ENCODE peak calls at places on chromosomes 3 and 15, in seven cellular contexts. One of them, this sample, is unnamed.

GRCh38 chr3:171257251-171258179 is 202.7 kb downstream of the TNIK start:
- DNase-seq in CD4-positive, CD25-positive, alpha-beta regulatory T cell: no peak
- DNase-seq in heart right ventricle: no peak
- DNase-seq in astrocyte of the cerebellum: no peak
- DNase-seq in BE2C: no peak
- DNase-seq in A549: no peak
- DNase-seq in foreskin fibroblast: peak; percentile 72
- DNase-seq in this sample: no peak

GRCh38 chr3:108389361-108389760 is 93.0 kb downstream of the HHLA2 start:
- DNase-seq in CD4-positive, CD25-positive, alpha-beta regulatory T cell: no peak
- DNase-seq in heart right ventricle: no peak
- DNase-seq in astrocyte of the cerebellum: no peak
- DNase-seq in BE2C: no peak
- DNase-seq in A549: no peak
- DNase-seq in foreskin fibroblast: no peak
- DNase-seq in this sample: no peak

GRCh38 chr3:12653772-12654171 is 10.1 kb downstream of the RAF1 start:
- DNase-seq in CD4-positive, CD25-positive, alpha-beta regulatory T cell: no peak
- DNase-seq in heart right ventricle: no peak
- DNase-seq in astrocyte of the cerebellum: no peak
- DNase-seq in BE2C: no peak
- DNase-seq in A549: no peak
- DNase-seq in foreskin fibroblast: no peak
- DNase-seq in this sample: no peak

GRCh38 chr15:62889734-62890505 is 152.6 kb upstream of the TPM1 start:
- DNase-seq in CD4-positive, CD25-positive, alpha-beta regulatory T cell: no peak
- DNase-seq in heart right ventricle: no peak
- DNase-seq in astrocyte of the cerebellum: peak; percentile 68
- DNase-seq in BE2C: no peak
- DNase-seq in A549: peak; percentile 57
- DNase-seq in foreskin fibroblast: peak; percentile 65
- DNase-seq in this sample: no peak

GRCh38 chr3:73188707-73189106 is 127.2 kb downstream of the EBLN2 start:
- DNase-seq in CD4-positive, CD25-positive, alpha-beta regulatory T cell: no peak
- DNase-seq in heart right ventricle: no peak
- DNase-seq in astrocyte of the cerebellum: no peak
- DNase-seq in BE2C: peak; percentile 12
- DNase-seq in A549: no peak
- DNase-seq in foreskin fibroblast: no peak
- DNase-seq in this sample: no peak

GRCh38 chr3:5226783-5227182 is 39.3 kb downstream of the EDEM1 start:
- DNase-seq in CD4-positive, CD25-positive, alpha-beta regulatory T cell: no peak
- DNase-seq in heart right ventricle: no peak
- DNase-seq in astrocyte of the cerebellum: peak; percentile 23
- DNase-seq in BE2C: no peak
- DNase-seq in A549: peak; percentile 29
- DNase-seq in foreskin fibroblast: peak; percentile 8
- DNase-seq in this sample: no peak

GRCh38 chr3:61570813-61571212 is 9.4 kb downstream of the PTPRG start:
- DNase-seq in CD4-positive, CD25-positive, alpha-beta regulatory T cell: no peak
- DNase-seq in heart right ventricle: no peak
- DNase-seq in astrocyte of the cerebellum: no peak
- DNase-seq in BE2C: no peak
- DNase-seq in A549: no peak
- DNase-seq in foreskin fibroblast: no peak
- DNase-seq in this sample: no peak

GRCh38 chr15:62570405-62570783 is 405.3 kb upstream of the C2CD4B start:
- DNase-seq in CD4-positive, CD25-positive, alpha-beta regulatory T cell: no peak
- DNase-seq in heart right ventricle: no peak
- DNase-seq in astrocyte of the cerebellum: no peak
- DNase-seq in BE2C: no peak
- DNase-seq in A549: no peak
- DNase-seq in foreskin fibroblast: no peak
- DNase-seq in this sample: no peak

DNA sequence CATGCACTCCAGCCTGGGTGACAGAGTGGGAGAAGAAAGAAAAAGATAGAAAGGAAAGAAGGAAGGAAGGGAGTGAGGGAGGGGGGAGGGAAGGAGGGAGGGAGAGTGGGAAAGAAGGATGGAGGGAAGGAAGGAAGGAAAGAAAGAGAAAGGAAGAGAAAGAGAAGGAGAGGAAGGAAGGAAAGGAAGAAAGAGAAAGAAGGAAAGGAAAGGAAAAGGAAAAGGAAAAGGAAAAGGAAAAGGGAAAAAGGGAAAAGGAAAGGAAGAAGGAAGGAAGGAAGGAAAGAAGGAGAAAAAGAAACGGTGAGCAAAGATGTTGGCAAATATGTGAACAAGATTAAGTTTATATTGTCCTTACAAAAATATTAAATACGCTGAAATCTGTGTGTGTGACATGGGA is 36.2 kb upstream of the TICRR start:
- DNase-seq in CD4-positive, CD25-positive, alpha-beta regulatory T cell: no peak
- DNase-seq in heart right ventricle: no peak
- DNase-seq in astrocyte of the cerebellum: no peak
- DNase-seq in BE2C: no peak
- DNase-seq in A549: no peak
- DNase-seq in foreskin fibroblast: no peak
- DNase-seq in this sample: no peak
- H3K4me3 ChIP-seq in CD4-positive, CD25-positive, alpha-beta regulatory T cell: no peak overlapping the region
- H3K4me3 ChIP-seq in heart right ventricle: no peak overlapping the region
- H3K4me3 ChIP-seq in astrocyte of the cerebellum: no peak overlapping the region
- H3K4me3 ChIP-seq in BE2C: no peak overlapping the region
- H3K4me3 ChIP-seq in A549: no peak overlapping the region
- H3K4me3 ChIP-seq in foreskin fibroblast: no peak overlapping the region
- H3K4me3 ChIP-seq in this sample: no peak overlapping the region

GRCh38 chr15:89400997-89401590 is 66.5 kb upstream of the POLG start:
- DNase-seq in CD4-positive, CD25-positive, alpha-beta regulatory T cell: no peak
- DNase-seq in heart right ventricle: no peak
- DNase-seq in astrocyte of the cerebellum: no peak
- DNase-seq in BE2C: no peak
- DNase-seq in A549: no peak
- DNase-seq in foreskin fibroblast: no peak
- DNase-seq in this sample: no peak
- H3K4me3 ChIP-seq in CD4-positive, CD25-positive, alpha-beta regulatory T cell: no peak overlapping the region
- H3K4me3 ChIP-seq in heart right ventricle: no peak overlapping the region
- H3K4me3 ChIP-seq in astrocyte of the cerebellum: no peak overlapping the region
- H3K4me3 ChIP-seq in BE2C: peak overlapping the region; percentile 74
- H3K4me3 ChIP-seq in A549: no peak overlapping the region
- H3K4me3 ChIP-seq in foreskin fibroblast: no peak overlapping the region
- H3K4me3 ChIP-seq in this sample: no peak overlapping the region

GRCh38 chr3:100047455-100048141 is 66.7 kb downstream of the FILIP1L start:
- DNase-seq in CD4-positive, CD25-positive, alpha-beta regulatory T cell: no peak
- DNase-seq in heart right ventricle: peak; percentile 16
- DNase-seq in astrocyte of the cerebellum: no peak
- DNase-seq in BE2C: no peak
- DNase-seq in A549: peak; percentile 65
- DNase-seq in foreskin fibroblast: peak; percentile 86
- DNase-seq in this sample: no peak
- H3K4me3 ChIP-seq in CD4-positive, CD25-positive, alpha-beta regulatory T cell: no peak overlapping the region
- H3K4me3 ChIP-seq in heart right ventricle: no peak overlapping the region
- H3K4me3 ChIP-seq in astrocyte of the cerebellum: no peak overlapping the region
- H3K4me3 ChIP-seq in BE2C: no peak overlapping the region
- H3K4me3 ChIP-seq in A549: no peak overlapping the region
- H3K4me3 ChIP-seq in foreskin fibroblast: no peak overlapping the region
- H3K4me3 ChIP-seq in this sample: no peak overlapping the region

GRCh38 chr3:114867359-114867758 is 279.7 kb downstream of the ZBTB20 start:
- DNase-seq in CD4-positive, CD25-positive, alpha-beta regulatory T cell: no peak
- DNase-seq in heart right ventricle: no peak
- DNase-seq in astrocyte of the cerebellum: no peak
- DNase-seq in BE2C: no peak
- DNase-seq in A549: peak; percentile 21
- DNase-seq in foreskin fibroblast: no peak
- DNase-seq in this sample: no peak

GRCh38 chr3:114860526-114860925 is 286.6 kb downstream of the ZBTB20 start:
- DNase-seq in CD4-positive, CD25-positive, alpha-beta regulatory T cell: no peak
- DNase-seq in heart right ventricle: no peak
- DNase-seq in astrocyte of the cerebellum: no peak
- DNase-seq in BE2C: no peak
- DNase-seq in A549: no peak
- DNase-seq in foreskin fibroblast: no peak
- DNase-seq in this sample: no peak

GRCh38 chr3:114866430-114866829 is 280.7 kb downstream of the ZBTB20 start:
- DNase-seq in CD4-positive, CD25-positive, alpha-beta regulatory T cell: no peak
- DNase-seq in heart right ventricle: no peak
- DNase-seq in astrocyte of the cerebellum: no peak
- DNase-seq in BE2C: no peak
- DNase-seq in A549: no peak
- DNase-seq in foreskin fibroblast: no peak
- DNase-seq in this sample: no peak

GRCh38 chr3:114861666-114862065 is 285.4 kb downstream of the ZBTB20 start:
- DNase-seq in CD4-positive, CD25-positive, alpha-beta regulatory T cell: no peak
- DNase-seq in heart right ventricle: no peak
- DNase-seq in astrocyte of the cerebellum: no peak
- DNase-seq in BE2C: no peak
- DNase-seq in A549: no peak
- DNase-seq in foreskin fibroblast: no peak
- DNase-seq in this sample: no peak

GRCh38 chr3:114863848-114864247 is 283.2 kb downstream of the ZBTB20 start:
- DNase-seq in CD4-positive, CD25-positive, alpha-beta regulatory T cell: no peak
- DNase-seq in heart right ventricle: no peak
- DNase-seq in astrocyte of the cerebellum: no peak
- DNase-seq in BE2C: no peak
- DNase-seq in A549: no peak
- DNase-seq in foreskin fibroblast: no peak
- DNase-seq in this sample: no peak
- H3K4me3 ChIP-seq in CD4-positive, CD25-positive, alpha-beta regulatory T cell: peak overlapping the region; percentile 81
- H3K4me3 ChIP-seq in heart right ventricle: no peak overlapping the region
- H3K4me3 ChIP-seq in astrocyte of the cerebellum: no peak overlapping the region
- H3K4me3 ChIP-seq in BE2C: no peak overlapping the region
- H3K4me3 ChIP-seq in A549: no peak overlapping the region
- H3K4me3 ChIP-seq in foreskin fibroblast: peak overlapping the region; percentile 17
- H3K4me3 ChIP-seq in this sample: peak overlapping the region; percentile 17

GRCh38 chr15:89664951-89665350 is 9.7 kb upstream of the KIF7 start:
- DNase-seq in CD4-positive, CD25-positive, alpha-beta regulatory T cell: no peak
- DNase-seq in heart right ventricle: no peak
- DNase-seq in astrocyte of the cerebellum: no peak
- DNase-seq in BE2C: no peak
- DNase-seq in A549: no peak
- DNase-seq in foreskin fibroblast: peak; percentile 7
- DNase-seq in this sample: no peak
- H3K4me3 ChIP-seq in CD4-positive, CD25-positive, alpha-beta regulatory T cell: no peak overlapping the region
- H3K4me3 ChIP-seq in heart right ventricle: no peak overlapping the region
- H3K4me3 ChIP-seq in astrocyte of the cerebellum: no peak overlapping the region
- H3K4me3 ChIP-seq in BE2C: peak overlapping the region; percentile 55
- H3K4me3 ChIP-seq in A549: peak overlapping the region; percentile 50
- H3K4me3 ChIP-seq in foreskin fibroblast: peak overlapping the region; percentile 36
- H3K4me3 ChIP-seq in this sample: peak overlapping the region; percentile 49

GRCh38 chr3:25455316-25456232 is 27.5 kb downstream of the RARB start:
- DNase-seq in CD4-positive, CD25-positive, alpha-beta regulatory T cell: no peak
- DNase-seq in heart right ventricle: peak; percentile 40
- DNase-seq in astrocyte of the cerebellum: no peak
- DNase-seq in BE2C: peak; percentile 46
- DNase-seq in A549: no peak
- DNase-seq in foreskin fibroblast: peak; percentile 78
- DNase-seq in this sample: no peak

GRCh38 chr3:25452185-25452584 is 24.1 kb downstream of the RARB start:
- DNase-seq in CD4-positive, CD25-positive, alpha-beta regulatory T cell: no peak
- DNase-seq in heart right ventricle: no peak
- DNase-seq in astrocyte of the cerebellum: no peak
- DNase-seq in BE2C: no peak
- DNase-seq in A549: no peak
- DNase-seq in foreskin fibroblast: no peak
- DNase-seq in this sample: no peak

GRCh38 chr3:25454411-25454927 is 26.4 kb downstream of the RARB start:
- DNase-seq in CD4-positive, CD25-positive, alpha-beta regulatory T cell: no peak
- DNase-seq in heart right ventricle: no peak
- DNase-seq in astrocyte of the cerebellum: no peak
- DNase-seq in BE2C: peak; percentile 8
- DNase-seq in A549: no peak
- DNase-seq in foreskin fibroblast: peak; percentile 34
- DNase-seq in this sample: no peak

GRCh38 chr3:25456723-25457122 is 28.7 kb downstream of the RARB start:
- DNase-seq in CD4-positive, CD25-positive, alpha-beta regulatory T cell: no peak
- DNase-seq in heart right ventricle: no peak
- DNase-seq in astrocyte of the cerebellum: no peak
- DNase-seq in BE2C: no peak
- DNase-seq in A549: no peak
- DNase-seq in foreskin fibroblast: no peak
- DNase-seq in this sample: no peak

GRCh38 chr3:25453521-25454410 is 25.7 kb downstream of the RARB start:
- DNase-seq in CD4-positive, CD25-positive, alpha-beta regulatory T cell: no peak
- DNase-seq in heart right ventricle: no peak
- DNase-seq in astrocyte of the cerebellum: no peak
- DNase-seq in BE2C: peak; percentile 24
- DNase-seq in A549: no peak
- DNase-seq in foreskin fibroblast: peak; percentile 76
- DNase-seq in this sample: no peak
- H3K4me3 ChIP-seq in CD4-positive, CD25-positive, alpha-beta regulatory T cell: no peak overlapping the region
- H3K4me3 ChIP-seq in heart right ventricle: no peak overlapping the region
- H3K4me3 ChIP-seq in astrocyte of the cerebellum: no peak overlapping the region
- H3K4me3 ChIP-seq in BE2C: peak overlapping the region; percentile 46
- H3K4me3 ChIP-seq in A549: no peak overlapping the region
- H3K4me3 ChIP-seq in foreskin fibroblast: peak overlapping the region; percentile 44
- H3K4me3 ChIP-seq in this sample: no peak overlapping the region